ENCODE peak calls at places on chromosomes 4 and X, in five cellular contexts. P, F, G, O and X are unnamed samples.

GRCh38 chrX:47217121-47217851 is 1.2 kb upstream of the CDK16 start:
- DNase-seq in G (peak; percentile 38), F (peak; percentile 9), P (no peak), O (peak; percentile 52), X (no peak)

GRCh38 chr4:118974758-118975157 is 86.1 kb downstream of the SYNPO2 start:
- DNase-seq in F (no peak), O (peak; percentile 57), G (no peak), P (no peak), X (no peak)

GRCh38 chr4:119656342-119656741 is 27.7 kb upstream of the PDE5A start:
- DNase-seq in P (no peak), G (no peak), O (no peak), F (no peak), X (no peak)

GRCh38 chr4:113467581-113467980 is 294.0 kb downstream of the CAMK2D start:
- DNase-seq in G (no peak), O (peak; percentile 77), F (no peak), P (no peak), X (no peak)

GRCh38 chrX:108366644-108367406 is 71.4 kb downstream of the COL4A6 start:
- DNase-seq in O (no peak), F (no peak), G (no peak), P (no peak), X (no peak)

GRCh38 chr4:144411119-144411518 is 234.8 kb upstream of the HHIP start:
- DNase-seq in O (no peak), G (no peak), F (no peak), P (no peak), X (no peak)

GRCh38 chr4:93466440-93466839 is 362.1 kb upstream of the ATOH1 start:
- DNase-seq in O (no peak), F (no peak), P (no peak), G (no peak), X (no peak)

GRCh38 chr4:79397951-79398350 is 10.1 kb downstream of the GK2 start:
- DNase-seq in P (no peak), F (no peak), G (no peak), O (no peak), X (no peak)

GRCh38 chr4:5041609-5042234 is 9.6 kb upstream of the STK32B start:
- DNase-seq in O (no peak), F (no peak), P (no peak), G (no peak), X (no peak)

GRCh38 chr4:89284828-89285227 is 22.8 kb downstream of the GPRIN3 start:
- DNase-seq in F (no peak), O (no peak), G (peak; percentile 42), P (no peak), X (no peak)

GRCh38 chr4:104447346-104447745 is 47.3 kb downstream of the CXXC4 start:
- DNase-seq in P (no peak), O (no peak), F (no peak), G (no peak), X (no peak)

GRCh38 chrX:40996886-40997530 is 88.2 kb upstream of the USP9X start:
- DNase-seq in P (peak; percentile 41), O (peak; percentile 37), G (peak; percentile 24), F (no peak), X (no peak)

GRCh38 chr4:123622572-123622971 is 226.0 kb downstream of the SPRY1 start:
- DNase-seq in F (no peak), P (no peak), O (no peak), G (no peak), X (no peak)

GRCh38 chr4:118816538-118817177 is 19.3 kb downstream of the SEC24D start:
- DNase-seq in G (no peak), P (no peak), O (peak; percentile 38), F (no peak), X (no peak)

GRCh38 chrX:69179380-69179911 is 14.2 kb upstream of the PJA1 start:
- DNase-seq in G (no peak), O (no peak), P (no peak), F (no peak), X (no peak)

GRCh38 chr4:90689739-90690138 is 562.5 kb downstream of the CCSER1 start:
- DNase-seq in G (no peak), O (no peak), F (no peak), P (no peak), X (no peak)

GRCh38 chr4:123102897-123103489 is 180.6 kb upstream of the NUDT6 start:
- DNase-seq in G (no peak), F (no peak), O (peak; percentile 38), P (peak; percentile 37), X (no peak)

GRCh38 chr4:141346144-141346543 is 125.4 kb downstream of the ZNF330 start:
- DNase-seq in O (peak; percentile 48), G (no peak), F (no peak), P (peak; percentile 18), X (no peak)

GRCh38 chrX:40736170-40736505 is 796 bp upstream of the MED14 start:
- DNase-seq in O (no peak), G (no peak), P (no peak), F (no peak), X (no peak)

GRCh38 chrX:65679071-65679540 is 11.7 kb downstream of the MSN start:
- DNase-seq in G (no peak), O (peak; percentile 45), P (no peak), F (no peak), X (no peak)

GRCh38 chrX:132591719-132592275 is 103.0 kb upstream of the MBNL3 start:
- DNase-seq in P (no peak), O (no peak), G (no peak), F (no peak), X (no peak)

GRCh38 chr4:188984518-188984917 is 845.3 kb downstream of the TRIML1 start:
- DNase-seq in O (no peak), G (no peak), F (no peak), P (no peak), X (no peak)

GRCh38 chrX:19846995-19847790 is 40.2 kb downstream of the SH3KBP1 start:
- DNase-seq in P (peak; percentile 16), F (no peak), O (peak; percentile 74), G (peak; percentile 58), X (no peak)

GRCh38 chr4:8538703-8539567 is 41.3 kb upstream of the GPR78 start:
- DNase-seq in P (no peak), F (no peak), G (peak; percentile 62), O (peak; percentile 71), X (no peak)

GRCh38 chr4:34932591-34932990 is 1311.7 kb downstream of the ARAP2 start:
- DNase-seq in F (no peak), G (no peak), P (no peak), O (no peak), X (no peak)

GRCh38 chr4:71184195-71184781 is 154.5 kb upstream of the SLC4A4 start:
- DNase-seq in O (no peak), F (peak; percentile 17), P (peak; percentile 44), G (peak; percentile 59), X (no peak)

GRCh38 chrX:20026278-20026677 is 35.4 kb upstream of the BCLAF3 start:
- DNase-seq in G (no peak), O (peak; percentile 7), F (no peak), P (no peak), X (no peak)

GRCh38 chr4:74431113-74431826 is 13.7 kb upstream of the AREG start:
- DNase-seq in P (no peak), O (no peak), F (no peak), G (no peak), X (no peak)

GRCh38 chr4:66930216-66930615 is 615.1 kb downstream of the CENPC start:
- DNase-seq in O (no peak), G (no peak), F (no peak), P (no peak), X (no peak)

GRCh38 chr4:171157462-171158082 is 655.6 kb upstream of the GALNTL6 start:
- DNase-seq in P (no peak), G (peak; percentile 40), O (no peak), F (no peak), X (no peak)

GRCh38 chr4:189305500-189305899 is 635.2 kb upstream of the FRG1 start:
- DNase-seq in P (no peak), O (no peak), F (no peak), G (no peak), X (no peak)

DNA sequence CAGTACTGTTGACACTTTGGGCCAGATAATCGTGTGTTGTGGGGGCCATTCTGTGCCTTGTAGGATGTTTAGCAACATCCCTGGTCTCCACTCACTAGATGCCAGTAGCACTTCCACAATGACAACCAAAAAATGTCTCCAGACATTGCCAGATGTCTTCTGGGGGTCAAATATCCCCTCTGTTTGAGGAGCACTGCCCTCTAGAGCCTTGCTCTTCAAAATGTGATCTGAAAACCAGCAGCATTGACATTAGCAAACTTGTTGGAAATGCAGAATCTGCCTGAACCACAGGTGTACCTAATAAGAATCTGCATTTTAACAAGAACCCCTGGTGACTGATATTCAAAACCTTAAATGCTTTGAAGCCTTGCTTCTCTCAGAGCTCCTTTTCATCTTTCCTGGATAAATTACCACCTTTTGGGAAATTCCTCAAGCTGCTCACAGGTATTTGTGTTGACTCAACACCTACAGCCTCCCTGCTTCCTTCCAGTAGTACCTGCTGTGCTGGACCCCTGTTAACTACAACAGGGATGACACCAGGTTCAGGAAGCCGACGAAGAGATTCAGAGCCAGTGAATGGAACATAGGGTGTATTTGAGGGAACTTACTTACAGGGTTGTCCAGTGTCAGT is 459.0 kb upstream of the NR3C2 start:
- DNase-seq in P (no peak), O (no peak), F (no peak), G (no peak), X (no peak)
- TF ChIP-seq CTCF in P (no peak), O (no peak), F (no peak), G (no peak), X (no peak)

DNA sequence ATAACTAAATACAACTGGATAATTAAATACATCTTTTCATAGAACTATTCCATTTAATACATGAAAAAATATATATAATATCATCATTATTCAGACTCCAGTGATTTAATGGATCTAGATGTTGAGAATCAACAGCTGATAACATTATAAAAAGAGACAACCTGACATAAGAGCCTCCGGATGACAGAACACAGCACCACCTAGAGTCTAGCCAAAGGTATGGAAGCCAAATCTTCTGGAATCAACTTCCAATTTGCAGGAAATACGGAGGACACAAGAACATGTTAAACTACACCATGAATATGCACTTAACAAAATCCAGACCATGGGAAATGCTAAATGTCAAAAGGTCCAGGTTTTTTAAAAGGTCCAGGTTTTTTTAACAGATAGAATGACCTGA is 55.0 kb downstream of the LRBA start:
- DNase-seq in P (peak; percentile 42), O (peak; percentile 21), G (no peak), F (no peak), X (no peak)
- TF ChIP-seq CTCF in P (peak; percentile 37), O (peak; percentile 55), G (peak; percentile 35), F (no peak), X (peak; percentile 24)

GRCh38 chrX:118884552-118885138 is 61.0 kb downstream of the ZCCHC12 start:
- DNase-seq in P (no peak), F (no peak), G (no peak), O (no peak), X (no peak)
- TF ChIP-seq CTCF in P (no peak), F (no peak), G (no peak), O (no peak), X (no peak)

GRCh38 chrX:23904096-23904495 is 3.6 kb downstream of the APOO start:
- DNase-seq in F (no peak), G (no peak), O (no peak), P (peak; percentile 26), X (no peak)

GRCh38 chrX:23901805-23902204 is 5.9 kb downstream of the APOO start:
- DNase-seq in P (peak; percentile 16), O (peak; percentile 64), G (peak; percentile 66), F (peak; percentile 27), X (no peak)

GRCh38 chrX:23901065-23901464 is 6.7 kb downstream of the APOO start:
- DNase-seq in O (peak; percentile 77), F (no peak), G (peak; percentile 61), P (no peak), X (no peak)

GRCh38 chrX:23900220-23900797 is 7.4 kb downstream of the APOO start:
- DNase-seq in G (peak; percentile 63), P (no peak), O (no peak), F (no peak), X (no peak)

GRCh38 chrX:23902419-23902818 is 5.3 kb downstream of the APOO start:
- DNase-seq in P (peak; percentile 11), O (no peak), G (no peak), F (no peak), X (no peak)
- TF ChIP-seq CTCF in P (peak; percentile 79), O (no peak), G (peak; percentile 60), F (peak; percentile 54), X (peak; percentile 74)